ENCODE peak calls at places on chromosomes 11 and 22, in six cellular contexts. Q, V, M, R, K and I are unnamed samples.
A peak's percentile ranks its signal among the peaks of the same experiment; 100 is the strongest.

GRCh38 chr11:77395460-77396175 is 78.3 kb downstream of the PAK1 start:
- DNase-seq in Q (no peak), V (no peak), M (no peak), R (no peak), K (no peak), I (no peak)

GRCh38 chr11:43579171-43579918 is 101.2 kb upstream of the HSD17B12 start:
- DNase-seq in Q (no peak), V (no peak), M (no peak), R (no peak), K (peak; percentile 68), I (peak; percentile 66)

GRCh38 chr11:113476553-113476952 is 1.4 kb upstream of the DRD2 start:
- DNase-seq in Q (no peak), V (no peak), M (no peak), R (no peak), K (no peak), I (no peak)

GRCh38 chr11:83078269-83078668 is 6.6 kb upstream of the RAB30 start:
- DNase-seq in Q (no peak), V (no peak), M (no peak), R (no peak), K (no peak), I (no peak)

GRCh38 chr11:36376315-36376887 is 80.3 kb downstream of the PRR5L start:
- DNase-seq in Q (no peak), V (no peak), M (peak; percentile 23), R (no peak), K (peak; percentile 37), I (no peak)

GRCh38 chr11:128757886-128758612 is 64.2 kb downstream of the FLI1 start:
- DNase-seq in Q (no peak), V (no peak), M (no peak), R (no peak), K (no peak), I (no peak)

GRCh38 chr11:74134661-74135515 is 35.9 kb downstream of the C2CD3 start:
- DNase-seq in Q (no peak), V (no peak), M (no peak), R (no peak), K (no peak), I (no peak)

GRCh38 chr11:112784323-112785073 is 176.7 kb upstream of the NCAM1 start:
- DNase-seq in Q (peak; percentile 70), V (no peak), M (peak; percentile 72), R (peak; percentile 59), K (no peak), I (no peak)

GRCh38 chr11:112455791-112456190 is 195.1 kb upstream of the PLET1 start:
- DNase-seq in Q (no peak), V (no peak), M (no peak), R (no peak), K (no peak), I (no peak)

GRCh38 chr11:86559311-86559945 is 113.0 kb downstream of the ME3 start:
- DNase-seq in Q (no peak), V (no peak), M (no peak), R (peak; percentile 14), K (peak; percentile 77), I (no peak)

GRCh38 chr11:59710136-59710847 is 3.4 kb downstream of the OR10V1 start:
- DNase-seq in Q (no peak), V (no peak), M (no peak), R (no peak), K (no peak), I (no peak)

GRCh38 chr11:1260023-1260501 is 37.2 kb downstream of the MUC5B start:
- DNase-seq in Q (no peak), V (peak; percentile 20), M (no peak), R (no peak), K (peak; percentile 51), I (peak; percentile 67)

GRCh38 chr11:20035701-20036601 is 124.3 kb downstream of the DBX1 start:
- DNase-seq in Q (peak; percentile 54), V (no peak), M (no peak), R (no peak), K (peak; percentile 93), I (peak; percentile 82)

GRCh38 chr11:58580311-58580710 is 1.4 kb downstream of the ZFP91 start:
- DNase-seq in Q (no peak), V (no peak), M (no peak), R (no peak), K (no peak), I (no peak)

GRCh38 chr11:68855205-68855978 is 13.7 kb upstream of the CPT1A start:
- DNase-seq in Q (no peak), V (peak; percentile 11), M (peak; percentile 45), R (peak; percentile 60), K (peak; percentile 78), I (no peak)

GRCh38 chr22:36430863-36431262 is 43.1 kb upstream of the MYH9 start:
- DNase-seq in Q (no peak), V (no peak), M (no peak), R (no peak), K (no peak), I (no peak)

GRCh38 chr22:40432167-40432566 is 61.8 kb downstream of the SGSM3 start:
- DNase-seq in Q (no peak), V (no peak), M (no peak), R (no peak), K (no peak), I (no peak)

GRCh38 chr22:37033605-37034430 is 14.3 kb downstream of the MPST start:
- DNase-seq in Q (no peak), V (no peak), M (no peak), R (no peak), K (no peak), I (no peak)

GRCh38 chr11:2300290-2300935 is 1.3 kb downstream of the C11orf21 start:
- DNase-seq in Q (no peak), V (peak; percentile 38), M (no peak), R (no peak), K (no peak), I (no peak)

GRCh38 chr11:3037041-3037944 is 19.9 kb downstream of the CARS1 start:
- DNase-seq in Q (peak; percentile 74), V (peak; percentile 50), M (peak; percentile 85), R (peak; percentile 84), K (peak; percentile 72), I (peak; percentile 84)